ENCODE peak calls at places on chromosome 18, in five cellular contexts. Z is NCI-H2081, W is vagina, V is NCI-H748 treated with DMSO at 0.1 percent for 48 hours, Q is left ventricle myocardium inferior. E is an unnamed sample.
A peak's percentile ranks its signal among the peaks of the same experiment; 100 is the strongest.

GRCh38 chr18:31581498-31582197 is 10.0 kb upstream of the TTR start:
- DNase-seq in Z (no peak), W (no peak), V (no peak), Q (no peak), E (no peak)

GRCh38 chr18:3481696-3482210 is 31.8 kb downstream of the TGIF1 start:
- DNase-seq in Q (no peak), Z (peak; percentile 14), V (no peak), W (no peak), E (no peak)

GRCh38 chr18:31789409-31789808 is 28.7 kb upstream of the SLC25A52 start:
- DNase-seq in Q (no peak), Z (no peak), V (no peak), W (no peak), E (no peak)

GRCh38 chr18:12422936-12423335 is 15.2 kb downstream of the PRELID3A start:
- DNase-seq in W (no peak), V (peak; percentile 28), Z (peak; percentile 31), Q (no peak), E (no peak)

GRCh38 chr18:34880882-34881852 is 160.0 kb upstream of the MAPRE2 start:
- DNase-seq in W (no peak), V (no peak), Z (no peak), Q (no peak), E (no peak)

GRCh38 chr18:77597726-77598125 is 348.1 kb downstream of the GALR1 start:
- DNase-seq in V (no peak), W (no peak), Q (no peak), Z (no peak), E (no peak)

GRCh38 chr18:79476031-79476917 is 80.5 kb downstream of the NFATC1 start:
- DNase-seq in Q (no peak), V (no peak), W (no peak), Z (no peak), E (no peak)

GRCh38 chr18:77101410-77102245 is 31.0 kb downstream of the MBP start:
- DNase-seq in V (no peak), W (peak; percentile 93), Q (peak; percentile 77), Z (no peak), E (no peak)

GRCh38 chr18:75162467-75162866 is 46.5 kb downstream of the PTGR3 start:
- DNase-seq in W (no peak), Z (no peak), Q (no peak), V (no peak), E (no peak)

GRCh38 chr18:9234528-9234927 is 97.9 kb downstream of the ANKRD12 start:
- DNase-seq in W (no peak), Z (no peak), V (no peak), Q (no peak), E (no peak)

GRCh38 chr18:47931707-47932103 is 1.2 kb upstream of the SMAD2 start:
- DNase-seq in V (peak; percentile 40), Q (no peak), Z (no peak), W (no peak), E (peak; percentile 72)

GRCh38 chr18:74745658-74746403 is 148.2 kb downstream of the ZNF407 start:
- DNase-seq in Z (peak; percentile 27), W (no peak), Q (no peak), V (no peak), E (no peak)

GRCh38 chr18:32822197-32822596 is 49.4 kb upstream of the KLHL14 start:
- DNase-seq in W (no peak), V (no peak), Z (no peak), Q (no peak), E (no peak)

GRCh38 chr18:24460388-24460787 is at the start of gene HRH4:
- DNase-seq in Z (no peak), W (no peak), V (no peak), Q (no peak), E (no peak)

GRCh38 chr18:74742573-74742972 is 144.9 kb downstream of the ZNF407 start:
- DNase-seq in V (no peak), W (no peak), Q (no peak), Z (no peak), E (peak; percentile 49)

GRCh38 chr18:6624271-6624670 is 105.2 kb upstream of the ARHGAP28 start:
- DNase-seq in W (no peak), Z (no peak), V (no peak), Q (no peak), E (no peak)

GRCh38 chr18:24063121-24063731 is 48.7 kb downstream of the TTC39C start:
- DNase-seq in Q (no peak), V (no peak), Z (no peak), W (no peak), E (no peak)

GRCh38 chr18:21194871-21195771 is 46.9 kb upstream of the GREB1L start:
- DNase-seq in Z (peak; percentile 54), Q (no peak), W (no peak), V (peak; percentile 72), E (peak; percentile 67)

GRCh38 chr18:34224423-34225217 is at the start of gene NOL4:
- DNase-seq in V (peak; percentile 99), Q (no peak), Z (peak; percentile 99), W (no peak), E (peak; percentile 98)

GRCh38 chr18:79983253-79983652 is 5.1 kb downstream of the TXNL4A start:
- DNase-seq in W (no peak), Q (no peak), V (no peak), Z (no peak), E (no peak)

GRCh38 chr18:2515408-2515807 is 55.9 kb downstream of the METTL4 start:
- DNase-seq in W (no peak), Z (no peak), V (no peak), Q (no peak), E (no peak)

GRCh38 chr18:48827321-48828200 is 123.2 kb downstream of the SMAD7 start:
- DNase-seq in Q (no peak), Z (peak; percentile 64), W (peak; percentile 86), V (peak; percentile 78), E (no peak)

GRCh38 chr18:80192653-80193385 is 54.5 kb downstream of the PARD6G start:
- DNase-seq in V (no peak), Z (no peak), Q (no peak), W (peak; percentile 65), E (no peak)

GRCh38 chr18:6056171-6056932 is 161.0 kb upstream of the TMEM200C start:
- DNase-seq in V (no peak), Q (no peak), W (no peak), Z (no peak), E (no peak)

GRCh38 chr18:23276456-23276855 is 141.2 kb downstream of the CABLES1 start:
- DNase-seq in Z (no peak), Q (peak; percentile 36), V (no peak), W (no peak), E (no peak)

GRCh38 chr18:60549338-60549960 is 176.9 kb upstream of the MC4R start:
- DNase-seq in V (peak; percentile 67), Q (no peak), W (no peak), Z (peak; percentile 76), E (peak; percentile 71)